ENCODE peak calls at places on chromosome 3, in seven cellular contexts. S is Panc1, H is HCT116, E is K562, C is A549, T is SK-N-SH, X is HepG2. R is an unnamed sample.

GRCh38 chr3:172307143-172307560 is 141.1 kb downstream of the GHSR start:
- DNase-seq in T (peak), C (peak), H (no peak), S (no peak), X (no peak), E (peak), R (no peak)

GRCh38 chr3:15327941-15328340 is 4.4 kb downstream of the SH3BP5 start:
- DNase-seq in S (no peak), H (no peak), X (no peak), C (no peak), E (no peak), T (no peak), R (no peak)

GRCh38 chr3:33035596-33035995 is 61.4 kb downstream of the GLB1 start:
- DNase-seq in H (peak), S (no peak), C (no peak), T (no peak), X (no peak), E (no peak), R (no peak)

GRCh38 chr3:194203482-194204035 is 67.6 kb downstream of the HES1 start:
- DNase-seq in X (no peak), T (no peak), S (no peak), E (no peak), H (no peak), C (no peak), R (peak)

GRCh38 chr3:64238971-64239667 is 13.9 kb upstream of the PRICKLE2 start:
- DNase-seq in H (no peak), S (no peak), T (peak), X (peak), C (peak), E (no peak), R (peak)

GRCh38 chr3:108849075-108849474 is 26.5 kb downstream of the TRAT1 start:
- DNase-seq in T (no peak), X (no peak), H (no peak), E (no peak), C (no peak), S (no peak), R (no peak)

GRCh38 chr3:78134496-78134895 is 1094.6 kb downstream of the ROBO2 start:
- DNase-seq in X (no peak), H (no peak), C (no peak), S (no peak), E (no peak), T (no peak), R (no peak)

GRCh38 chr3:173354124-173354523 is 43.4 kb upstream of the NLGN1 start:
- DNase-seq in T (no peak), H (no peak), C (no peak), S (no peak), E (no peak), X (no peak), R (peak)

GRCh38 chr3:42119558-42120355 is 28.6 kb downstream of the TRAK1 start:
- DNase-seq in H (no peak), E (no peak), S (no peak), C (no peak), X (no peak), T (no peak), R (no peak)

GRCh38 chr3:27596334-27596841 is 112.2 kb upstream of the SLC4A7 start:
- DNase-seq in S (no peak), X (no peak), C (no peak), H (no peak), T (no peak), E (no peak), R (no peak)

GRCh38 chr3:197592361-197593045 is 36.7 kb upstream of the BDH1 start:
- DNase-seq in X (no peak), S (no peak), E (peak), H (no peak), T (no peak), C (no peak), R (no peak)

GRCh38 chr3:138186803-138187295 is 252 bp upstream of the ARMC8 start:
- DNase-seq in T (peak), S (no peak), E (peak), H (no peak), X (no peak), C (peak), R (peak)

GRCh38 chr3:50625131-50625878 is 8.4 kb downstream of the MAPKAPK3 start:
- DNase-seq in H (no peak), S (no peak), T (no peak), E (no peak), C (no peak), X (no peak), R (peak)

GRCh38 chr3:50316657-50317242 is 5.8 kb downstream of the HYAL2 start:
- DNase-seq in X (no peak), C (no peak), T (no peak), S (no peak), E (peak), H (peak), R (no peak)

GRCh38 chr3:129576514-129577345 is 29.7 kb downstream of the PLXND1 start:
- DNase-seq in C (no peak), H (no peak), X (peak), T (no peak), E (no peak), S (no peak), R (no peak)

GRCh38 chr3:137035631-137036030 is 77.8 kb downstream of the IL20RB start:
- DNase-seq in S (no peak), T (no peak), C (peak), X (peak), E (peak), H (peak), R (peak)

GRCh38 chr3:143482106-143483088 is 362.8 kb downstream of the CHST2 start:
- DNase-seq in C (no peak), H (no peak), T (no peak), S (no peak), X (no peak), E (no peak), R (no peak)

GRCh38 chr3:148974726-148975125 is 16.6 kb upstream of the GYG1 start:
- DNase-seq in S (no peak), H (no peak), T (no peak), C (no peak), X (no peak), E (no peak), R (no peak)

GRCh38 chr3:172305552-172305951 is 142.7 kb downstream of the GHSR start:
- DNase-seq in C (peak), H (no peak), S (no peak), X (peak), T (no peak), E (no peak), R (no peak)

GRCh38 chr3:13495921-13496723 is 16.0 kb downstream of the HDAC11 start:
- DNase-seq in S (peak), H (peak), E (peak), T (peak), X (peak), C (peak), R (peak)

GRCh38 chr3:50550079-50550736 is 17.3 kb downstream of the C3orf18 start:
- DNase-seq in X (peak), S (no peak), H (no peak), T (peak), C (peak), E (peak), R (peak)

GRCh38 chr3:12620305-12620704 is 43.6 kb downstream of the RAF1 start:
- DNase-seq in X (no peak), E (no peak), T (no peak), H (no peak), S (no peak), C (no peak), R (no peak)

GRCh38 chr3:195080125-195080524 is 190.8 kb downstream of the XXYLT1 start:
- DNase-seq in X (no peak), S (no peak), H (no peak), C (no peak), T (no peak), E (no peak), R (no peak)

GRCh38 chr3:124826703-124827102 is 60.5 kb downstream of the ITGB5 start:
- DNase-seq in C (no peak), E (no peak), T (no peak), X (no peak), S (peak), H (no peak), R (peak)

DNA sequence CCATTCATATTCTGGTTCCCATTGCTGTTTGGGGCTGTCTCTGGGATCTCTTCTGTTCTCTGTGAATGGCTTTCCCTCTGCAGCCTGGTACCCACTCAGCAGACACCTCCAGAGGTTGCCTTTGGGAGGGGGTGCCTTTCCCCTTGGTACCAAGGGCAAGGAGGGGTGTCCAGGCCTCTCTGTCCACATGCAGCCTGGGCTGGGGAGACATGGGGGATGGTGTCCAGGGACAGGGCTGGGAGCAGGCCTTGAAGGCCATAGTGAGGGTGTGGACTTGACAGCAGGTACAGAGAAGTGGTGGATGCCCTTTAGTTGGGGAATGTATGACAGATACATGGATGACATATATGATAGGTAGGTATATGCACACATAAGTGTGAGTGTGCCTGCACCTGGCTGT is 83.7 kb downstream of the PLXNA1 start:
- DNase-seq in T (no peak), S (no peak), E (no peak), C (no peak), H (no peak), X (no peak), R (no peak)
- TF ChIP-seq REST in T (no peak), S (no peak), E (no peak), C (no peak), H (no peak), X (no peak), R (no peak)

DNA sequence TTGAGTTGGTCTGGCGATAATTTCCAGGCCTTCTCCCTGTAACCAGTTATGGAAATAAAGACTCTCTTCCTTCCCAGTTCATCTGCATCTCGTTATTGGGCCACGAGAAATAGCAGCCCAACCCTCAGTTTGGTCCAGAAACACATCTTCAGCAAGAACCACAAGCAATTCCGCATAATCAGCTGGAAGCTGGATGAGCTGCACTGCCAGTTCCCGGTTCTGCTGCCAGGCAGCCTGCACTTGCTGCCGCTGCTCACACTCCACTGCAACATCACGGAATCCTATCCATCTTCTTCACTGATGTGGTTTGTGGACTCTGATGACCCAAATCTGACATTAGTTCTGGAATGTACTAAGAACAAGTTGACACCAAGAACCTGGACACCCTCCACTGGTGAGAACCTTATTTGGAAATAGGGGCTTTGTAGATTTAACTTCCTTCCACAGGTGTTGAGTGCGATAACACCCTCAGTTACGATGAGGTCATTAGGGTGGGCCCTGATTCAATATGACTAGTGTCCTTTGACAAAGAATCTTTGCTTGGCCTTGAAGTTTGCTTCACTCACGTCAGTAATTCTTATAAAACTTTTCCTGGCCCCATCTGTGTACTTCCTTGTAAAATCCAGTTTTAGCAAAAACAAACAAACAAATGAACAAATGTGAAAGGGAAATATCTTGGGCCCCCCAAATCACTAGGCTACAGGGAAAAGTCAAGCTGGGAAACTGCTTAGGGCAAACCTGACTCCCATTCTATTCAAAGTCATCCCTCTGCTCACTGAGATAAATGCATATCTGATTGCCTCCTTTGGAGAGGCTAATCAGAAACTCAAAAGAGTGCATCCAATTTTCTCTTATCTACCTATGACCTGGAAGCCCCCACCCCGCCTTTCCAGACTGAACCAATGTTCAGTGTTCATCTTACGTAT is 221.9 kb upstream of the PROK2 start:
- DNase-seq in T (no peak), H (no peak), X (no peak), E (peak), C (no peak), S (no peak), R (no peak)
- TF ChIP-seq REST in T (no peak), H (no peak), X (no peak), E (no peak), C (no peak), S (no peak), R (no peak)

DNA sequence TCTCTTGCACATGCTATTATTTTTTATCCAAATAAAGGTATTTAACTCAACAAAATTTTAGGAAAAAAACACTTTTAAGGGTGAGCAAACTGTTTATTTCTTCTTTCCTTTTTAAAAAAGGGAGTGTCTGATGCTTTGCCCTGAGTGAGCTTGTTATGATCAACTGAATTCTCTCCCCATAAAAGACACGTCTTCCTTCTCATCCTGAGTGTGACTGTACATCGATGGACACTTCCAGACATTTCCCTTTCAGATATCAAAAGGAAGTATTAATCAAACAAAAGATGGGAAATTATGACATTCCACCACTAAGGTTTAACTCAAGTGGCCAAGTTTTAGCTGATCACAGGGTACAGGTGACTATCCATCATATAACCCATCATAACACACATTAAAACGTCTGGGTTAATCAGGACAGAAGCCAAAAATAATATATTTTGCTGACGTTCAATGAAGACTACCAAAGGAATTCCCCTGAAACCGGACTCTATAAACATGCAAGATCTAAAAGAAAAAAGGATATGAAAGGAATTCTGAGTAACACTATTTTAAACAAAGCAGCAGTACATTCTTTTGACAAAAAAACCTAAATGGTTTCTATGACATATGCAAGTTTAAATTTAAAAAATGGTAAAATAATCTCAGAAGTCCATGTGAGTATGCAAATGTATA is 354.7 kb downstream of the MECOM start:
- DNase-seq in X (no peak), S (no peak), T (no peak), E (no peak), C (no peak), H (no peak), R (no peak)
- TF ChIP-seq REST in X (no peak), S (no peak), T (no peak), E (no peak), C (no peak), H (no peak), R (no peak)

GRCh38 chr3:102699819-102700140 is 265.0 kb downstream of the ZPLD1 start:
- DNase-seq in S (no peak), E (no peak), T (no peak), C (no peak), H (no peak), X (no peak), R (no peak)
- TF ChIP-seq REST in S (no peak), E (no peak), T (no peak), C (no peak), H (no peak), X (no peak), R (no peak)

R was measured in GM23338.